ENCODE peak calls at places on chromosomes 4 and X, in nine cellular contexts. One of them, this sample, is unnamed.
A peak's percentile ranks its signal among the peaks of the same experiment; 100 is the strongest.

GRCh38 chr4:44319129-44319528 is 129.5 kb downstream of the KCTD8 start:
- DNase-seq in H9: no peak
- DNase-seq in neural progenitor cell: peak; percentile 55
- DNase-seq in right atrium auricular region: no peak
- DNase-seq in heart right ventricle: no peak
- DNase-seq in body of pancreas: no peak
- DNase-seq in thyroid gland: no peak
- DNase-seq in endodermal cell: no peak
- DNase-seq in MM.1S: no peak
- DNase-seq in this sample: no peak

GRCh38 chrX:136789856-136790255 is 9.1 kb upstream of the ARHGEF6 start:
- DNase-seq in H9: no peak
- DNase-seq in neural progenitor cell: no peak
- DNase-seq in right atrium auricular region: no peak
- DNase-seq in heart right ventricle: no peak
- DNase-seq in body of pancreas: no peak
- DNase-seq in thyroid gland: no peak
- DNase-seq in endodermal cell: no peak
- DNase-seq in MM.1S: no peak
- DNase-seq in this sample: no peak

GRCh38 chr4:142516686-142517145 is 329.4 kb downstream of the INPP4B start:
- DNase-seq in H9: no peak
- DNase-seq in neural progenitor cell: peak; percentile 5
- DNase-seq in right atrium auricular region: no peak
- DNase-seq in heart right ventricle: no peak
- DNase-seq in body of pancreas: no peak
- DNase-seq in thyroid gland: no peak
- DNase-seq in endodermal cell: no peak
- DNase-seq in MM.1S: no peak
- DNase-seq in this sample: no peak

GRCh38 chr4:151184523-151185458 is 85.4 kb downstream of the RPS3A start:
- DNase-seq in H9: no peak
- DNase-seq in neural progenitor cell: no peak
- DNase-seq in right atrium auricular region: no peak
- DNase-seq in heart right ventricle: no peak
- DNase-seq in body of pancreas: no peak
- DNase-seq in thyroid gland: no peak
- DNase-seq in endodermal cell: no peak
- DNase-seq in MM.1S: no peak
- DNase-seq in this sample: no peak

GRCh38 chr4:122584517-122584916 is 36.3 kb downstream of the IL21 start:
- DNase-seq in H9: no peak
- DNase-seq in neural progenitor cell: no peak
- DNase-seq in right atrium auricular region: no peak
- DNase-seq in heart right ventricle: no peak
- DNase-seq in body of pancreas: no peak
- DNase-seq in thyroid gland: no peak
- DNase-seq in endodermal cell: no peak
- DNase-seq in MM.1S: peak; percentile 52
- DNase-seq in this sample: no peak

GRCh38 chr4:82523179-82523578 is 38.6 kb downstream of the TMEM150C start:
- DNase-seq in H9: peak; percentile 62
- DNase-seq in neural progenitor cell: no peak
- DNase-seq in right atrium auricular region: no peak
- DNase-seq in heart right ventricle: no peak
- DNase-seq in body of pancreas: no peak
- DNase-seq in thyroid gland: no peak
- DNase-seq in endodermal cell: peak; percentile 67
- DNase-seq in MM.1S: no peak
- DNase-seq in this sample: no peak

GRCh38 chrX:46376246-46376885 is 168.9 kb downstream of the ZNF674 start:
- DNase-seq in H9: peak; percentile 56
- DNase-seq in neural progenitor cell: peak; percentile 69
- DNase-seq in right atrium auricular region: no peak
- DNase-seq in heart right ventricle: no peak
- DNase-seq in body of pancreas: no peak
- DNase-seq in thyroid gland: peak; percentile 14
- DNase-seq in endodermal cell: peak; percentile 79
- DNase-seq in MM.1S: peak; percentile 31
- DNase-seq in this sample: no peak

GRCh38 chr4:17762705-17763104 is 18.7 kb downstream of the FAM184B start:
- DNase-seq in H9: no peak
- DNase-seq in neural progenitor cell: no peak
- DNase-seq in right atrium auricular region: no peak
- DNase-seq in heart right ventricle: no peak
- DNase-seq in body of pancreas: no peak
- DNase-seq in thyroid gland: no peak
- DNase-seq in endodermal cell: no peak
- DNase-seq in MM.1S: no peak
- DNase-seq in this sample: no peak

GRCh38 chr4:6674500-6675149 is 19.1 kb upstream of the S100P start:
- DNase-seq in H9: no peak
- DNase-seq in neural progenitor cell: peak; percentile 40
- DNase-seq in right atrium auricular region: no peak
- DNase-seq in heart right ventricle: no peak
- DNase-seq in body of pancreas: peak; percentile 49
- DNase-seq in thyroid gland: peak; percentile 32
- DNase-seq in endodermal cell: peak; percentile 73
- DNase-seq in MM.1S: peak; percentile 68
- DNase-seq in this sample: peak; percentile 26
- H3K27ac ChIP-seq in H9: no peak overlapping the region
- H3K27ac ChIP-seq in neural progenitor cell: no peak overlapping the region
- H3K27ac ChIP-seq in right atrium auricular region: peak overlapping the region; percentile 85
- H3K27ac ChIP-seq in heart right ventricle: peak overlapping the region; percentile 89
- H3K27ac ChIP-seq in body of pancreas: peak overlapping the region; percentile 73
- H3K27ac ChIP-seq in thyroid gland: peak overlapping the region; percentile 76
- H3K27ac ChIP-seq in endodermal cell: no peak overlapping the region
- H3K27ac ChIP-seq in MM.1S: no peak overlapping the region
- H3K27ac ChIP-seq in this sample: peak overlapping the region; percentile 90

GRCh38 chr4:83996254-83996653 is 460.3 kb downstream of the GPAT3 start:
- DNase-seq in H9: no peak
- DNase-seq in neural progenitor cell: peak; percentile 49
- DNase-seq in right atrium auricular region: no peak
- DNase-seq in heart right ventricle: no peak
- DNase-seq in body of pancreas: no peak
- DNase-seq in thyroid gland: no peak
- DNase-seq in endodermal cell: peak; percentile 47
- DNase-seq in MM.1S: no peak
- DNase-seq in this sample: no peak

GRCh38 chr4:83989835-83990234 is 453.9 kb downstream of the GPAT3 start:
- DNase-seq in H9: no peak
- DNase-seq in neural progenitor cell: no peak
- DNase-seq in right atrium auricular region: no peak
- DNase-seq in heart right ventricle: no peak
- DNase-seq in body of pancreas: no peak
- DNase-seq in thyroid gland: no peak
- DNase-seq in endodermal cell: no peak
- DNase-seq in MM.1S: no peak
- DNase-seq in this sample: no peak

DNA sequence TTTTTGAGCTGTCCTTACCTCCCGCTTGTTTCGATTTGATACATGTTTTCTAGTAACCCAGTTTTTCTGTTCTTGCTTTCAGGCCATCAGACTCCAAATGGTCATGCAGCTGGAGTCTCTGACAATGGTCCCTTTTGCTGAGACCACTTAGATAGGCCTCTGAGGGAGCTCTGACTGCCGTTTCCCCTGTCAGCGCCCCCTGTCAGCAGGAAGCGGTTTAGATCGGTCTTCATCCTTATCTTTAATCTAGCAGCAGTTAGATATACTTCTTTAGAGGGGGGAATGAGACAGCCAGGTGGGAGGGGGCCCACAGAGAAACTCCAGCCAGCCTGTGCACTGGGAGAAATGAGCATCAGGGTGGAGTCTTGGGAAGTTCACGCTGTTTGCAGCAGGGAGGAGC is 457.9 kb downstream of the GPAT3 start:
- DNase-seq in H9: peak; percentile 77
- DNase-seq in neural progenitor cell: peak; percentile 69
- DNase-seq in right atrium auricular region: no peak
- DNase-seq in heart right ventricle: no peak
- DNase-seq in body of pancreas: no peak
- DNase-seq in thyroid gland: no peak
- DNase-seq in endodermal cell: peak; percentile 84
- DNase-seq in MM.1S: no peak
- DNase-seq in this sample: no peak
- TF ChIP-seq CTCF in H9: peak; percentile 80
- TF ChIP-seq CTCF in neural progenitor cell: peak; percentile 73
- TF ChIP-seq CTCF in right atrium auricular region: no peak
- TF ChIP-seq CTCF in heart right ventricle: no peak
- TF ChIP-seq CTCF in body of pancreas: no peak
- TF ChIP-seq CTCF in thyroid gland: no peak
- TF ChIP-seq CTCF in endodermal cell: peak; percentile 77
- TF ChIP-seq CTCF in MM.1S: no peak
- TF ChIP-seq CTCF in this sample: no peak

GRCh38 chr4:148075438-148075837 is 343.6 kb downstream of the ARHGAP10 start:
- DNase-seq in H9: no peak
- DNase-seq in neural progenitor cell: no peak
- DNase-seq in right atrium auricular region: no peak
- DNase-seq in heart right ventricle: no peak
- DNase-seq in body of pancreas: no peak
- DNase-seq in thyroid gland: no peak
- DNase-seq in endodermal cell: no peak
- DNase-seq in MM.1S: no peak
- DNase-seq in this sample: no peak

GRCh38 chr4:148081745-148082144 is 349.9 kb downstream of the ARHGAP10 start:
- DNase-seq in H9: no peak
- DNase-seq in neural progenitor cell: no peak
- DNase-seq in right atrium auricular region: no peak
- DNase-seq in heart right ventricle: no peak
- DNase-seq in body of pancreas: no peak
- DNase-seq in thyroid gland: no peak
- DNase-seq in endodermal cell: no peak
- DNase-seq in MM.1S: no peak
- DNase-seq in this sample: no peak

GRCh38 chr4:148076964-148077363 is 345.1 kb downstream of the ARHGAP10 start:
- DNase-seq in H9: no peak
- DNase-seq in neural progenitor cell: no peak
- DNase-seq in right atrium auricular region: no peak
- DNase-seq in heart right ventricle: no peak
- DNase-seq in body of pancreas: no peak
- DNase-seq in thyroid gland: no peak
- DNase-seq in endodermal cell: no peak
- DNase-seq in MM.1S: no peak
- DNase-seq in this sample: no peak

GRCh38 chr4:148081267-148081666 is 349.4 kb downstream of the ARHGAP10 start:
- DNase-seq in H9: no peak
- DNase-seq in neural progenitor cell: no peak
- DNase-seq in right atrium auricular region: no peak
- DNase-seq in heart right ventricle: no peak
- DNase-seq in body of pancreas: no peak
- DNase-seq in thyroid gland: no peak
- DNase-seq in endodermal cell: no peak
- DNase-seq in MM.1S: no peak
- DNase-seq in this sample: no peak

DNA sequence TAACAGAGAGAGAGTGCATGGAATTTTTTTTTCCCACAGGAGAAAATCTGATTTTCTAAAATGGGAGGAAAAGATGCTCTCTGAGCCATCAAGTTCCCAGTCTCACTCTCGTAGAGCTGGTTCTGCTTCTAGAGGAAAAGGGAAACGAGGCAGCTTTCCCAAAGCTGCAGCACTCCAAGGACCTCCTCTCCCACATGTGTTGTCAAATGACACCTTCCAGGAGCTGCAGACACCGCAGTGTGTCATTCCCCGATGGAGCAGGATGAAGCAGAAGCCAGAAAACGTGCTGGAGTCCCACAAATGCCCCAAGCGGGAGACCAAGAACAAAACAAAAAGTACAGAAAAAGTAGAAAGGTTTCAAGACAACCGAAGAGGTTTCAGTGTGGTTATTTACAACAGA is 348.1 kb downstream of the ARHGAP10 start:
- DNase-seq in H9: no peak
- DNase-seq in neural progenitor cell: no peak
- DNase-seq in right atrium auricular region: no peak
- DNase-seq in heart right ventricle: no peak
- DNase-seq in body of pancreas: no peak
- DNase-seq in thyroid gland: no peak
- DNase-seq in endodermal cell: no peak
- DNase-seq in MM.1S: no peak
- DNase-seq in this sample: no peak
- H3K4me1 ChIP-seq in H9: no peaks in the 10 kb centered on the region
- H3K4me1 ChIP-seq in neural progenitor cell: no peaks in the 10 kb centered on the region
- H3K4me1 ChIP-seq in right atrium auricular region: no peaks in the 10 kb centered on the region
- H3K4me1 ChIP-seq in heart right ventricle: peaks cover 21% of the 10 kb centered on the region
- H3K4me1 ChIP-seq in body of pancreas: no peaks in the 10 kb centered on the region
- H3K4me1 ChIP-seq in thyroid gland: no peaks in the 10 kb centered on the region
- H3K4me1 ChIP-seq in endodermal cell: no peaks in the 10 kb centered on the region
- H3K4me1 ChIP-seq in MM.1S: no peaks in the 10 kb centered on the region
- H3K4me1 ChIP-seq in this sample: peaks cover 14% of the 10 kb centered on the region

GRCh38 chr4:687975-688694 is 816 bp downstream of the SLC49A3 start:
- DNase-seq in H9: peak; percentile 86
- DNase-seq in neural progenitor cell: no peak
- DNase-seq in right atrium auricular region: no peak
- DNase-seq in heart right ventricle: no peak
- DNase-seq in body of pancreas: peak; percentile 55
- DNase-seq in thyroid gland: peak; percentile 66
- DNase-seq in endodermal cell: no peak
- DNase-seq in MM.1S: no peak
- DNase-seq in this sample: no peak

GRCh38 chr4:687048-687974 is 1.6 kb downstream of the SLC49A3 start:
- DNase-seq in H9: peak; percentile 76
- DNase-seq in neural progenitor cell: no peak
- DNase-seq in right atrium auricular region: peak; percentile 97
- DNase-seq in heart right ventricle: peak; percentile 89
- DNase-seq in body of pancreas: peak; percentile 77
- DNase-seq in thyroid gland: peak; percentile 56
- DNase-seq in endodermal cell: peak; percentile 79
- DNase-seq in MM.1S: no peak
- DNase-seq in this sample: peak; percentile 95

GRCh38 chr4:688695-689497 is at the start of gene SLC49A3:
- DNase-seq in H9: peak; percentile 69
- DNase-seq in neural progenitor cell: peak; percentile 45
- DNase-seq in right atrium auricular region: no peak
- DNase-seq in heart right ventricle: peak; percentile 56
- DNase-seq in body of pancreas: no peak
- DNase-seq in thyroid gland: peak; percentile 32
- DNase-seq in endodermal cell: peak; percentile 88
- DNase-seq in MM.1S: no peak
- DNase-seq in this sample: peak; percentile 61

GRCh38 chr4:686371-687040 is 2.4 kb downstream of the SLC49A3 start:
- DNase-seq in H9: peak; percentile 31
- DNase-seq in neural progenitor cell: no peak
- DNase-seq in right atrium auricular region: no peak
- DNase-seq in heart right ventricle: no peak
- DNase-seq in body of pancreas: no peak
- DNase-seq in thyroid gland: no peak
- DNase-seq in endodermal cell: no peak
- DNase-seq in MM.1S: no peak
- DNase-seq in this sample: peak; percentile 65

DNA sequence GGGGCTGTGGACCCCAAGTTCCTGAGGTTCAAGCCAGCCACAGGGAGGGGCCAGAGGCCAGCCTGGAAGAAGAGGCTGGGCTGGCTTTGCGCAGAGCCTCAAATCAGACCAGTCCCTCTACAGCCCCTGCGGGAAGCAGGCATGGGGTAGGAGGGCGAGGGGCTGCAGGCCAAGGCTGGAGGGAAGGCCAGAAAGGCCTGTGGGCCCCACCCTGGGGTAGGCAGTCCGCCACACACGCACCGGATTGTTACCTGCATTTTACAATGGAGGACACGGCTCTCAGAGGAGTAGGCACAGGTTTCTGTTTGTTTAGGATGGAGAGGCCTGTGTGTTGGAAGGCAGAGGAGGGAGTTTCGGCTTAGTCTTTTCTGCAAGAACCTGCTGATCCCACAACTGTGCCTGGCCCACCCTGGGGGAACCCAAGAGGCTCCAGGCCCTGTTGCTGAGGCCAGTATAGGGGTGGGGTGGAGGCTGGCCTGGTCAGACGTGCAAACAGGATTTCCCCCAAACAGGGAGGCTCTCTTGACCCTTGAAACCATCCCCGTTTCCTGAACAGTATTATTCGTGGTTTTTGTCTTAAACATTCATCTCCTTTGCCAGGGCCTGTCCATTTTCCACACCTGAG is 659 bp upstream of the SLC49A3 start:
- DNase-seq in H9: no peak
- DNase-seq in neural progenitor cell: no peak
- DNase-seq in right atrium auricular region: no peak
- DNase-seq in heart right ventricle: no peak
- DNase-seq in body of pancreas: no peak
- DNase-seq in thyroid gland: no peak
- DNase-seq in endodermal cell: no peak
- DNase-seq in MM.1S: no peak
- DNase-seq in this sample: no peak
- H3K27ac ChIP-seq in H9: no peak overlapping the region
- H3K27ac ChIP-seq in neural progenitor cell: no peak overlapping the region
- H3K27ac ChIP-seq in right atrium auricular region: peak overlapping the region; percentile 80
- H3K27ac ChIP-seq in heart right ventricle: peak overlapping the region; percentile 93
- H3K27ac ChIP-seq in body of pancreas: peak overlapping the region; percentile 77
- H3K27ac ChIP-seq in thyroid gland: peak overlapping the region; percentile 81
- H3K27ac ChIP-seq in endodermal cell: no peak overlapping the region
- H3K27ac ChIP-seq in MM.1S: no peak overlapping the region
- H3K27ac ChIP-seq in this sample: peak overlapping the region; percentile 92